ENCODE peak calls at places on chromosome 14, in six cellular contexts. One of them, this sample, is unnamed.
A peak's percentile ranks its signal among the peaks of the same experiment; 100 is the strongest.

GRCh38 chr14:37247777-37248461 is 50.2 kb downstream of the MIPOL1 start:
- DNase-seq in GM23338: no peak
- DNase-seq in A549: no peak
- DNase-seq in ovary: no peak
- DNase-seq in thyroid gland: no peak
- DNase-seq in body of pancreas: no peak
- DNase-seq in this sample: no peak

GRCh38 chr14:101169267-101169666 is 265.7 kb upstream of the RTL1 start:
- DNase-seq in A549: no peak
- DNase-seq in body of pancreas: no peak
- DNase-seq in ovary: no peak
- DNase-seq in GM23338: no peak
- DNase-seq in thyroid gland: no peak
- DNase-seq in this sample: no peak

GRCh38 chr14:36313206-36313605 is 7.2 kb downstream of the MBIP start:
- DNase-seq in GM23338: peak; percentile 21
- DNase-seq in ovary: no peak
- DNase-seq in body of pancreas: no peak
- DNase-seq in A549: no peak
- DNase-seq in thyroid gland: no peak
- DNase-seq in this sample: no peak

GRCh38 chr14:37114039-37114438 is 58.4 kb downstream of the SLC25A21 start:
- DNase-seq in GM23338: no peak
- DNase-seq in body of pancreas: no peak
- DNase-seq in thyroid gland: no peak
- DNase-seq in A549: peak; percentile 6
- DNase-seq in ovary: no peak
- DNase-seq in this sample: no peak

GRCh38 chr14:52052289-52052943 is 16.4 kb downstream of the NID2 start:
- DNase-seq in body of pancreas: no peak
- DNase-seq in GM23338: no peak
- DNase-seq in thyroid gland: no peak
- DNase-seq in ovary: peak; percentile 33
- DNase-seq in A549: no peak
- DNase-seq in this sample: no peak

GRCh38 chr14:47675239-47675488 is 241 bp downstream of the MDGA2 start:
- DNase-seq in body of pancreas: no peak
- DNase-seq in A549: no peak
- DNase-seq in GM23338: no peak
- DNase-seq in thyroid gland: no peak
- DNase-seq in ovary: no peak
- DNase-seq in this sample: no peak

GRCh38 chr14:51534623-51535022 is 117.1 kb upstream of the FRMD6 start:
- DNase-seq in ovary: peak; percentile 40
- DNase-seq in body of pancreas: peak; percentile 63
- DNase-seq in A549: peak; percentile 42
- DNase-seq in GM23338: no peak
- DNase-seq in thyroid gland: peak; percentile 47
- DNase-seq in this sample: no peak

GRCh38 chr14:75279153-75279738 is 618 bp downstream of the FOS start:
- DNase-seq in body of pancreas: peak; percentile 64
- DNase-seq in ovary: peak; percentile 77
- DNase-seq in thyroid gland: peak; percentile 48
- DNase-seq in A549: peak; percentile 47
- DNase-seq in GM23338: peak; percentile 46
- DNase-seq in this sample: no peak

GRCh38 chr14:103519837-103520212 is 2.8 kb downstream of the CKB start:
- DNase-seq in A549: no peak
- DNase-seq in GM23338: no peak
- DNase-seq in ovary: peak; percentile 38
- DNase-seq in thyroid gland: peak; percentile 95
- DNase-seq in body of pancreas: peak; percentile 55
- DNase-seq in this sample: no peak

DNA sequence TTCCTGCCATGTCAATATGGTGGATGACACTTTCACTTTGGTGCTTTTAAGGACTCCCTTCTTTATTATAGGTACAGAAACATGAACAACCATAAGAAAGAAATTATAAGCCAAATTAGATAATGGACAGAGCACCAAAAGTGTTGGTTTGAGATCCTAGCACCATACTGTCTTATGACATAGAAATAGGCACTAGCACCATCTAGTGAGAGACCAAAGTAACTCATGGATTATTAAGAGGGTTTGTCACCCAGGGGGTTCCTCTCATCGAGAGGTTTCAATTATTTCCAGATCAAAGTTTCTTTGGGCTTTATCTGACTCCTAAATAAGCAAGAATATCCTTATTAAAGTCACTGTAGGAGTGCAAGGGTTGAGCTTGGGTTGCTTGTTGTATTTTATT is 153.0 kb upstream of the DIO2 start:
- DNase-seq in ovary: no peak
- DNase-seq in GM23338: peak; percentile 71
- DNase-seq in body of pancreas: no peak
- DNase-seq in thyroid gland: no peak
- DNase-seq in A549: peak; percentile 59
- DNase-seq in this sample: no peak
- TF ChIP-seq CTCF in ovary: no peak
- TF ChIP-seq CTCF in GM23338: peak; percentile 62
- TF ChIP-seq CTCF in body of pancreas: peak; percentile 40
- TF ChIP-seq CTCF in thyroid gland: no peak
- TF ChIP-seq CTCF in A549: peak; percentile 31
- TF ChIP-seq CTCF in this sample: no peak

GRCh38 chr14:71582705-71583104 is 349.5 kb upstream of the RGS6 start:
- DNase-seq in ovary: no peak
- DNase-seq in A549: no peak
- DNase-seq in body of pancreas: no peak
- DNase-seq in GM23338: no peak
- DNase-seq in thyroid gland: no peak
- DNase-seq in this sample: no peak
- H3K4me1 ChIP-seq in ovary: no peaks in the 10 kb centered on the region
- H3K4me1 ChIP-seq in A549: peaks cover 11% of the 10 kb centered on the region
- H3K4me1 ChIP-seq in body of pancreas: peaks cover 7% of the 10 kb centered on the region
- H3K4me1 ChIP-seq in GM23338: peaks cover 23% of the 10 kb centered on the region
- H3K4me1 ChIP-seq in thyroid gland: peaks cover 18% of the 10 kb centered on the region
- H3K4me1 ChIP-seq in this sample: peaks cover 7% of the 10 kb centered on the region

GRCh38 chr14:59424707-59425106 is 40.5 kb downstream of the GPR135 start:
- DNase-seq in GM23338: no peak
- DNase-seq in ovary: no peak
- DNase-seq in A549: no peak
- DNase-seq in thyroid gland: no peak
- DNase-seq in body of pancreas: no peak
- DNase-seq in this sample: no peak

GRCh38 chr14:59419383-59419782 is 45.8 kb downstream of the GPR135 start:
- DNase-seq in ovary: no peak
- DNase-seq in A549: no peak
- DNase-seq in body of pancreas: no peak
- DNase-seq in GM23338: no peak
- DNase-seq in thyroid gland: no peak
- DNase-seq in this sample: no peak

GRCh38 chr14:59417301-59417700 is 47.9 kb downstream of the GPR135 start:
- DNase-seq in A549: no peak
- DNase-seq in GM23338: no peak
- DNase-seq in body of pancreas: no peak
- DNase-seq in ovary: no peak
- DNase-seq in thyroid gland: no peak
- DNase-seq in this sample: no peak

GRCh38 chr14:59425322-59425945 is 39.7 kb downstream of the GPR135 start:
- DNase-seq in ovary: no peak
- DNase-seq in GM23338: peak; percentile 41
- DNase-seq in body of pancreas: no peak
- DNase-seq in A549: no peak
- DNase-seq in thyroid gland: no peak
- DNase-seq in this sample: no peak

GRCh38 chr14:59422069-59422881 is 42.9 kb downstream of the GPR135 start:
- DNase-seq in A549: no peak
- DNase-seq in thyroid gland: peak; percentile 36
- DNase-seq in ovary: no peak
- DNase-seq in GM23338: peak; percentile 24
- DNase-seq in body of pancreas: no peak
- DNase-seq in this sample: no peak
- TF ChIP-seq CTCF in A549: peak; percentile 33
- TF ChIP-seq CTCF in thyroid gland: peak; percentile 5
- TF ChIP-seq CTCF in ovary: no peak
- TF ChIP-seq CTCF in GM23338: peak; percentile 45
- TF ChIP-seq CTCF in body of pancreas: no peak
- TF ChIP-seq CTCF in this sample: no peak

GRCh38 chr14:69620211-69620611 is 8.8 kb downstream of the SUSD6 start:
- DNase-seq in A549: no peak
- DNase-seq in GM23338: no peak
- DNase-seq in ovary: no peak
- DNase-seq in thyroid gland: no peak
- DNase-seq in body of pancreas: no peak
- DNase-seq in this sample: no peak

GRCh38 chr14:69619007-69619406 is 7.6 kb downstream of the SUSD6 start:
- DNase-seq in GM23338: no peak
- DNase-seq in body of pancreas: no peak
- DNase-seq in A549: no peak
- DNase-seq in thyroid gland: no peak
- DNase-seq in ovary: no peak
- DNase-seq in this sample: no peak

GRCh38 chr14:69624131-69624530 is 12.7 kb downstream of the SUSD6 start:
- DNase-seq in ovary: no peak
- DNase-seq in A549: no peak
- DNase-seq in thyroid gland: no peak
- DNase-seq in body of pancreas: no peak
- DNase-seq in GM23338: no peak
- DNase-seq in this sample: no peak

GRCh38 chr14:69617796-69618195 is 6.4 kb downstream of the SUSD6 start:
- DNase-seq in GM23338: no peak
- DNase-seq in ovary: no peak
- DNase-seq in A549: no peak
- DNase-seq in body of pancreas: no peak
- DNase-seq in thyroid gland: no peak
- DNase-seq in this sample: no peak

GRCh38 chr14:69620981-69621380 is 9.6 kb downstream of the SUSD6 start:
- DNase-seq in body of pancreas: no peak
- DNase-seq in thyroid gland: no peak
- DNase-seq in A549: no peak
- DNase-seq in GM23338: no peak
- DNase-seq in ovary: no peak
- DNase-seq in this sample: no peak
- H3K4me1 ChIP-seq in body of pancreas: peaks cover 89% of the 10 kb centered on the region
- H3K4me1 ChIP-seq in thyroid gland: peaks cover 64% of the 10 kb centered on the region
- H3K4me1 ChIP-seq in A549: peaks cover 3% of the 10 kb centered on the region
- H3K4me1 ChIP-seq in GM23338: no peaks in the 10 kb centered on the region
- H3K4me1 ChIP-seq in ovary: peaks cover 23% of the 10 kb centered on the region
- H3K4me1 ChIP-seq in this sample: peaks cover 47% of the 10 kb centered on the region

DNA sequence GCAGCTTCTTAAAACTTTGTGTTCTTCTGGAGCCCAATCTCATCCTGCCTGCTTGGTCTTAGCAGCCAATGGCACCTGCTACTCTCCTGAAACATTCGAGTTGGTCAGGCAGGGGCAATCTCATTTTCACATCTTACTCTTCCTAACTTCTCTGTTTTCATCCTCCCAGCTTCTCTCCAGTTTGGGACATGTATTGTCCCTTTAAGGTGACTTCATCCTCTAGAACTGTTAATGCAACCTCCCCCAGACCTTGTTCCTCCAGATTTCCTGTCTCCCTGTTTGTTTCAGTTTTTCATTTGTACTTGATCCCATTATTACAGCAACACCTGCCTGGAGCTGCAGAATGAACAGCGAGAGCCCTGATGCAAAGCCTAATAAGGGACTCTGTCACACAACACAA is 31.3 kb downstream of the SERPINA11 start:
- DNase-seq in thyroid gland: no peak
- DNase-seq in GM23338: no peak
- DNase-seq in ovary: no peak
- DNase-seq in body of pancreas: no peak
- DNase-seq in A549: no peak
- DNase-seq in this sample: no peak
- TF ChIP-seq CTCF in thyroid gland: no peak
- TF ChIP-seq CTCF in GM23338: no peak
- TF ChIP-seq CTCF in ovary: no peak
- TF ChIP-seq CTCF in body of pancreas: no peak
- TF ChIP-seq CTCF in A549: no peak
- TF ChIP-seq CTCF in this sample: no peak

GRCh38 chr14:21020977-21021545 is 3.8 kb downstream of the NDRG2 start:
- DNase-seq in thyroid gland: no peak
- DNase-seq in ovary: no peak
- DNase-seq in body of pancreas: no peak
- DNase-seq in GM23338: no peak
- DNase-seq in A549: no peak
- DNase-seq in this sample: no peak
- H3K4me1 ChIP-seq in thyroid gland: peaks cover 18% of the 10 kb centered on the region
- H3K4me1 ChIP-seq in ovary: peaks cover 2% of the 10 kb centered on the region
- H3K4me1 ChIP-seq in body of pancreas: peaks cover 33% of the 10 kb centered on the region
- H3K4me1 ChIP-seq in GM23338: peaks cover 18% of the 10 kb centered on the region
- H3K4me1 ChIP-seq in A549: peaks cover 3% of the 10 kb centered on the region
- H3K4me1 ChIP-seq in this sample: peaks cover 3% of the 10 kb centered on the region

GRCh38 chr14:105378873-105379685 is 19.3 kb upstream of the TEX22 start:
- DNase-seq in GM23338: no peak
- DNase-seq in body of pancreas: no peak
- DNase-seq in thyroid gland: no peak
- DNase-seq in ovary: no peak
- DNase-seq in A549: no peak
- DNase-seq in this sample: no peak
- TF ChIP-seq CTCF in GM23338: no peak
- TF ChIP-seq CTCF in body of pancreas: no peak
- TF ChIP-seq CTCF in thyroid gland: no peak
- TF ChIP-seq CTCF in ovary: no peak
- TF ChIP-seq CTCF in A549: no peak
- TF ChIP-seq CTCF in this sample: no peak

GRCh38 chr14:68522510-68523325 is 270.1 kb downstream of the ZFP36L1 start:
- DNase-seq in body of pancreas: no peak
- DNase-seq in thyroid gland: no peak
- DNase-seq in ovary: peak; percentile 76
- DNase-seq in GM23338: no peak
- DNase-seq in A549: no peak
- DNase-seq in this sample: no peak
- H3K4me1 ChIP-seq in body of pancreas: peaks cover 100% of the 10 kb centered on the region
- H3K4me1 ChIP-seq in thyroid gland: peaks cover 74% of the 10 kb centered on the region
- H3K4me1 ChIP-seq in ovary: peaks cover 47% of the 10 kb centered on the region
- H3K4me1 ChIP-seq in GM23338: peaks cover 15% of the 10 kb centered on the region
- H3K4me1 ChIP-seq in A549: peaks cover 42% of the 10 kb centered on the region
- H3K4me1 ChIP-seq in this sample: peaks cover 26% of the 10 kb centered on the region